ENCODE peak calls at places on chromosomes 16 and 17, in ten cellular contexts. K is effector CD4-positive, alpha-beta T cell; I is substantia nigra; M is A549; U is thyroid gland; Y is activated naive CD8-positive, alpha-beta T cell treated with anti-CD3 and anti-CD28 coated beads, Interleukin-2, amount 50 U/mL, for 16 hours; S is lung; G is fibroblast of the aortic adventitia; C is foreskin fibroblast; Q is kidney epithelial cell. H is an unnamed sample.

GRCh38 chr17:28529012-28529400 is 22.9 kb downstream of the FOXN1 start:
- DNase-seq in S (no peak), M (no peak), Q (no peak), K (no peak), G (no peak), Y (no peak), C (no peak), U (no peak), I (no peak), H (no peak)

GRCh38 chr17:19411641-19412040 is 609 bp downstream of the RNF112 start:
- DNase-seq in C (no peak), I (no peak), K (no peak), U (no peak), M (no peak), G (no peak), Y (no peak), S (no peak), Q (no peak), H (no peak)

GRCh38 chr17:62565817-62566216 is 61.7 kb upstream of the MRC2 start:
- DNase-seq in U (no peak), G (peak), K (no peak), S (no peak), M (peak), C (peak), Q (no peak), I (no peak), Y (no peak), H (no peak)

GRCh38 chr17:1830288-1830687 is 483 bp downstream of the RPA1 start:
- DNase-seq in S (no peak), Y (no peak), C (peak), K (no peak), U (peak), M (peak), Q (no peak), G (peak), I (no peak), H (peak)

GRCh38 chr17:12043702-12044101 is 23.0 kb downstream of the MAP2K4 start:
- DNase-seq in Y (no peak), C (no peak), M (no peak), I (no peak), K (no peak), S (no peak), U (no peak), Q (no peak), G (no peak), H (no peak)

GRCh38 chr16:14242769-14243168 is 171.7 kb downstream of the MRTFB start:
- DNase-seq in C (no peak), Q (no peak), I (no peak), K (no peak), Y (no peak), G (no peak), S (no peak), U (no peak), M (no peak), H (no peak)

GRCh38 chr16:23505180-23505665 is 5.1 kb downstream of the GGA2 start:
- DNase-seq in Y (no peak), K (no peak), S (no peak), C (no peak), M (no peak), Q (no peak), U (no peak), G (no peak), I (no peak), H (no peak)

GRCh38 chr16:20906225-20906870 is 5.8 kb downstream of the LYRM1 start:
- DNase-seq in K (no peak), Y (no peak), U (no peak), Q (no peak), M (no peak), I (no peak), S (no peak), G (peak), C (peak), H (no peak)

GRCh38 chr17:9900744-9901143 is 4.3 kb downstream of the RCVRN start:
- DNase-seq in I (no peak), S (no peak), Y (no peak), G (peak), C (peak), M (no peak), K (no peak), U (no peak), Q (peak), H (no peak)

GRCh38 chr16:57113042-57113453 is 20.7 kb downstream of the CPNE2 start:
- DNase-seq in C (peak), U (peak), I (no peak), S (no peak), Y (no peak), Q (peak), K (no peak), M (no peak), G (peak), H (no peak)

GRCh38 chr17:51217946-51218345 is 41.9 kb downstream of the MBTD1 start:
- DNase-seq in C (no peak), U (no peak), S (no peak), Y (no peak), G (no peak), K (no peak), M (no peak), I (no peak), Q (no peak), H (no peak)

GRCh38 chr17:50173335-50173941 is 7.6 kb downstream of the SGCA start:
- DNase-seq in C (peak), M (no peak), Y (no peak), U (no peak), Q (peak), I (no peak), K (no peak), S (no peak), G (peak), H (peak)

GRCh38 chr17:15261063-15261817 is 3.9 kb downstream of the PMP22 start:
- DNase-seq in C (peak), M (peak), I (peak), K (no peak), Y (no peak), S (no peak), G (peak), Q (no peak), U (peak), H (peak)

GRCh38 chr17:83179378-83179777 is 100.0 kb downstream of the METRNL start:
- DNase-seq in Y (no peak), U (peak), G (no peak), Q (no peak), M (no peak), K (no peak), I (no peak), S (peak), C (no peak), H (no peak)

GRCh38 chr17:49557204-49558024 is 18.3 kb upstream of the NXPH3 start:
- DNase-seq in S (no peak), I (no peak), Q (no peak), C (peak), M (peak), Y (no peak), U (peak), G (peak), K (no peak), H (peak)

H was measured in H9.